ENCODE peak calls at places on chromosomes 5 and 9, in seven cellular contexts. Y is left cardiac atrium, R is stromal cell of bone marrow, B is GM12865, G is Right ventricle myocardium superior, Q is NCI-H1417, I is SW480. X is an unnamed sample.

GRCh38 chr9:112856843-112857242 is 33.8 kb downstream of the SLC46A2 start:
- DNase-seq in Y (no peak), R (no peak), B (no peak), G (no peak), Q (no peak), I (no peak), X (no peak)

GRCh38 chr9:120733190-120733589 is 18.9 kb upstream of the MEGF9 start:
- DNase-seq in Y (peak; percentile 77), R (peak; percentile 73), B (no peak), G (no peak), Q (no peak), I (no peak), X (peak; percentile 78)

GRCh38 chr5:132782101-132782500 is 5.1 kb upstream of the SEPTIN8 start:
- DNase-seq in Y (no peak), R (no peak), B (no peak), G (no peak), Q (no peak), I (no peak), X (no peak)

GRCh38 chr9:137286980-137287383 is 9.5 kb downstream of the TOR4A start:
- DNase-seq in Y (peak; percentile 42), R (no peak), B (peak; percentile 67), G (no peak), Q (peak; percentile 37), I (peak; percentile 72), X (peak; percentile 68)

GRCh38 chr5:113178073-113178779 is 201.6 kb downstream of the DCP2 start:
- DNase-seq in Y (no peak), R (no peak), B (no peak), G (no peak), Q (no peak), I (no peak), X (no peak)

GRCh38 chr5:78724061-78724460 is 75.5 kb upstream of the LHFPL2 start:
- DNase-seq in Y (no peak), R (no peak), B (no peak), G (no peak), Q (no peak), I (no peak), X (no peak)

GRCh38 chr5:66633754-66634153 is 37.6 kb downstream of the MAST4 start:
- DNase-seq in Y (no peak), R (no peak), B (no peak), G (no peak), Q (peak; percentile 12), I (no peak), X (no peak)

GRCh38 chr9:128771745-128772519 is at the start of gene ZER1:
- DNase-seq in Y (peak; percentile 95), R (peak; percentile 79), B (peak; percentile 94), G (peak; percentile 97), Q (peak; percentile 95), I (peak; percentile 86), X (peak; percentile 97)

GRCh38 chr5:157657516-157657915 is 5.3 kb upstream of the SOX30 start:
- DNase-seq in Y (no peak), R (no peak), B (no peak), G (no peak), Q (no peak), I (no peak), X (no peak)

GRCh38 chr5:110957934-110958333 is 113.6 kb upstream of the TSLP start:
- DNase-seq in Y (no peak), R (peak; percentile 73), B (no peak), G (no peak), Q (no peak), I (no peak), X (no peak)